ENCODE peak calls at places on chromosomes 6 and 20, in six cellular contexts. H is heart left ventricle, W is chondrocyte, R is brain microvascular endothelial cell, D is ureter, Z is thyroid gland. O is an unnamed sample.

GRCh38 chr6:43708857-43709653 is 21.5 kb upstream of the MRPS18A start:
- DNase-seq in H (no peak), W (no peak), R (peak; percentile 61), D (no peak), Z (peak; percentile 9), O (peak; percentile 65)

GRCh38 chr6:1724616-1725015 is 114.9 kb downstream of the FOXC1 start:
- DNase-seq in H (peak; percentile 75), W (no peak), R (no peak), D (peak; percentile 70), Z (peak; percentile 28), O (no peak)

GRCh38 chr6:43705996-43706395 is 18.4 kb upstream of the MRPS18A start:
- DNase-seq in H (no peak), W (no peak), R (peak; percentile 27), D (no peak), Z (no peak), O (no peak)

GRCh38 chr20:51121272-51121671 is 98.4 kb upstream of the KCNG1 start:
- DNase-seq in H (no peak), W (no peak), R (no peak), D (no peak), Z (no peak), O (no peak)

GRCh38 chr6:7171119-7171518 is 63.4 kb downstream of the RREB1 start:
- DNase-seq in H (no peak), W (no peak), R (no peak), D (no peak), Z (no peak), O (no peak)

GRCh38 chr6:14117158-14118090 is at the start of gene CD83:
- DNase-seq in H (peak; percentile 88), W (no peak), R (peak; percentile 43), D (no peak), Z (peak; percentile 69), O (peak; percentile 97)

GRCh38 chr20:35458388-35458787 is 3.0 kb downstream of the CEP250 start:
- DNase-seq in H (no peak), W (no peak), R (no peak), D (no peak), Z (no peak), O (no peak)

GRCh38 chr20:58714923-58715708 is 22.5 kb downstream of the NPEPL1 start:
- DNase-seq in H (peak; percentile 47), W (peak; percentile 90), R (no peak), D (peak; percentile 34), Z (no peak), O (peak; percentile 4)

GRCh38 chr6:157464653-157465535 is 83.9 kb downstream of the ZDHHC14 start:
- DNase-seq in H (no peak), W (no peak), R (no peak), D (no peak), Z (no peak), O (no peak)